ENCODE peak calls at places on chromosomes 5 and 9, in five cellular contexts. One of them, this sample, is unnamed.

GRCh38 chr5:127925916-127926315 is 157.7 kb upstream of the SLC12A2 start:
- DNase-seq in left lung: no peak
- DNase-seq in adrenal gland: no peak
- DNase-seq in cardiac muscle cell: no peak
- DNase-seq in stomach: peak; percentile 56
- DNase-seq in this sample: no peak

GRCh38 chr5:100479079-100479688 is 56.0 kb upstream of the FAM174A start:
- DNase-seq in cardiac muscle cell: peak; percentile 41
- DNase-seq in stomach: no peak
- DNase-seq in left lung: no peak
- DNase-seq in adrenal gland: no peak
- DNase-seq in this sample: peak; percentile 14

GRCh38 chr9:10875752-10876151 is 262.9 kb upstream of the PTPRD start:
- DNase-seq in left lung: no peak
- DNase-seq in cardiac muscle cell: no peak
- DNase-seq in adrenal gland: no peak
- DNase-seq in stomach: no peak
- DNase-seq in this sample: no peak

GRCh38 chr5:167123126-167123525 is 1168.3 kb upstream of the WWC1 start:
- DNase-seq in stomach: no peak
- DNase-seq in left lung: no peak
- DNase-seq in adrenal gland: no peak
- DNase-seq in cardiac muscle cell: no peak
- DNase-seq in this sample: no peak

GRCh38 chr9:31142456-31142855 is 1242.0 kb upstream of the ACO1 start:
- DNase-seq in cardiac muscle cell: no peak
- DNase-seq in adrenal gland: no peak
- DNase-seq in stomach: no peak
- DNase-seq in left lung: no peak
- DNase-seq in this sample: no peak

GRCh38 chr5:136686192-136686872 is 321.0 kb upstream of the TRPC7 start:
- DNase-seq in cardiac muscle cell: peak; percentile 44
- DNase-seq in left lung: no peak
- DNase-seq in adrenal gland: no peak
- DNase-seq in stomach: no peak
- DNase-seq in this sample: no peak

GRCh38 chr5:157290156-157290980 is 24.4 kb downstream of the CYFIP2 start:
- DNase-seq in left lung: no peak
- DNase-seq in stomach: no peak
- DNase-seq in adrenal gland: no peak
- DNase-seq in cardiac muscle cell: no peak
- DNase-seq in this sample: no peak

GRCh38 chr5:77397686-77398300 is 94.3 kb downstream of the WDR41 start:
- DNase-seq in adrenal gland: no peak
- DNase-seq in cardiac muscle cell: no peak
- DNase-seq in left lung: no peak
- DNase-seq in stomach: no peak
- DNase-seq in this sample: no peak

GRCh38 chr9:117796681-117797080 is 92.5 kb downstream of the TLR4 start:
- DNase-seq in cardiac muscle cell: no peak
- DNase-seq in stomach: no peak
- DNase-seq in left lung: no peak
- DNase-seq in adrenal gland: no peak
- DNase-seq in this sample: no peak

GRCh38 chr5:141816598-141817399 is 61.4 kb downstream of the PCDH1 start:
- DNase-seq in adrenal gland: no peak
- DNase-seq in left lung: no peak
- DNase-seq in stomach: no peak
- DNase-seq in cardiac muscle cell: no peak
- DNase-seq in this sample: no peak

GRCh38 chr5:66826263-66826662 is 230.1 kb downstream of the MAST4 start:
- DNase-seq in cardiac muscle cell: peak; percentile 68
- DNase-seq in adrenal gland: no peak
- DNase-seq in stomach: no peak
- DNase-seq in left lung: no peak
- DNase-seq in this sample: no peak

GRCh38 chr9:20611751-20612287 is 10.5 kb downstream of the MLLT3 start:
- DNase-seq in stomach: no peak
- DNase-seq in left lung: no peak
- DNase-seq in cardiac muscle cell: no peak
- DNase-seq in adrenal gland: no peak
- DNase-seq in this sample: peak; percentile 25

GRCh38 chr9:9117866-9118265 is 1318.3 kb upstream of the DMAC1 start:
- DNase-seq in left lung: no peak
- DNase-seq in stomach: no peak
- DNase-seq in adrenal gland: no peak
- DNase-seq in cardiac muscle cell: peak; percentile 67
- DNase-seq in this sample: no peak

GRCh38 chr5:8081179-8081578 is 212.2 kb downstream of the MTRR start:
- DNase-seq in left lung: no peak
- DNase-seq in adrenal gland: no peak
- DNase-seq in cardiac muscle cell: no peak
- DNase-seq in stomach: no peak
- DNase-seq in this sample: no peak

GRCh38 chr5:180815241-180816031 is 12.8 kb upstream of the MGAT1 start:
- DNase-seq in stomach: no peak
- DNase-seq in cardiac muscle cell: no peak
- DNase-seq in adrenal gland: no peak
- DNase-seq in left lung: no peak
- DNase-seq in this sample: no peak

GRCh38 chr5:90621848-90622247 is 63.3 kb downstream of the ADGRV1 start:
- DNase-seq in stomach: no peak
- DNase-seq in left lung: no peak
- DNase-seq in cardiac muscle cell: no peak
- DNase-seq in adrenal gland: no peak
- DNase-seq in this sample: no peak

GRCh38 chr9:128033609-128034008 is 33.5 kb downstream of the NAIF1 start:
- DNase-seq in adrenal gland: no peak
- DNase-seq in left lung: no peak
- DNase-seq in cardiac muscle cell: no peak
- DNase-seq in stomach: no peak
- DNase-seq in this sample: no peak

GRCh38 chr5:126477281-126477680 is 54.1 kb downstream of the GRAMD2B start:
- DNase-seq in left lung: no peak
- DNase-seq in cardiac muscle cell: no peak
- DNase-seq in adrenal gland: no peak
- DNase-seq in stomach: no peak
- DNase-seq in this sample: no peak

GRCh38 chr5:75498208-75498777 is 13.1 kb downstream of the CERT1 start:
- DNase-seq in cardiac muscle cell: no peak
- DNase-seq in stomach: no peak
- DNase-seq in adrenal gland: no peak
- DNase-seq in left lung: no peak
- DNase-seq in this sample: no peak

GRCh38 chr5:81854485-81854884 is 103.6 kb upstream of the SSBP2 start:
- DNase-seq in adrenal gland: no peak
- DNase-seq in cardiac muscle cell: no peak
- DNase-seq in stomach: no peak
- DNase-seq in left lung: no peak
- DNase-seq in this sample: no peak

GRCh38 chr5:170293273-170293672 is 4.3 kb downstream of the LCP2 start:
- DNase-seq in adrenal gland: no peak
- DNase-seq in cardiac muscle cell: no peak
- DNase-seq in left lung: peak; percentile 88
- DNase-seq in stomach: no peak
- DNase-seq in this sample: no peak

GRCh38 chr5:88727705-88728313 is 155.2 kb downstream of the MEF2C start:
- DNase-seq in adrenal gland: no peak
- DNase-seq in stomach: no peak
- DNase-seq in left lung: no peak
- DNase-seq in cardiac muscle cell: peak; percentile 43
- DNase-seq in this sample: peak; percentile 9

GRCh38 chr5:140020601-140021177 is 22.4 kb downstream of the NRG2 start:
- DNase-seq in cardiac muscle cell: no peak
- DNase-seq in left lung: no peak
- DNase-seq in stomach: no peak
- DNase-seq in adrenal gland: no peak
- DNase-seq in this sample: no peak

GRCh38 chr5:160311491-160312138 is 749 bp downstream of the CCNJL start:
- DNase-seq in cardiac muscle cell: peak; percentile 53
- DNase-seq in left lung: peak; percentile 89
- DNase-seq in adrenal gland: peak; percentile 37
- DNase-seq in stomach: no peak
- DNase-seq in this sample: no peak

GRCh38 chr5:124206540-124206939 is 539.9 kb downstream of the ZNF608 start:
- DNase-seq in left lung: no peak
- DNase-seq in stomach: no peak
- DNase-seq in cardiac muscle cell: no peak
- DNase-seq in adrenal gland: no peak
- DNase-seq in this sample: no peak

GRCh38 chr5:50564079-50564478 is 102.4 kb upstream of the PARP8 start:
- DNase-seq in stomach: no peak
- DNase-seq in cardiac muscle cell: no peak
- DNase-seq in left lung: no peak
- DNase-seq in adrenal gland: no peak
- DNase-seq in this sample: no peak

GRCh38 chr5:128216860-128217531 is 133.4 kb downstream of the SLC12A2 start:
- DNase-seq in stomach: no peak
- DNase-seq in adrenal gland: no peak
- DNase-seq in left lung: no peak
- DNase-seq in cardiac muscle cell: no peak
- DNase-seq in this sample: no peak

GRCh38 chr5:127080001-127080478 is 6.7 kb upstream of the C5orf63 start:
- DNase-seq in cardiac muscle cell: peak; percentile 36
- DNase-seq in stomach: no peak
- DNase-seq in left lung: no peak
- DNase-seq in adrenal gland: no peak
- DNase-seq in this sample: no peak

GRCh38 chr5:148202531-148203092 is at the start of gene SPINK6:
- DNase-seq in left lung: no peak
- DNase-seq in stomach: no peak
- DNase-seq in adrenal gland: no peak
- DNase-seq in cardiac muscle cell: no peak
- DNase-seq in this sample: no peak

GRCh38 chr5:155689403-155689802 is 637.6 kb upstream of the SGCD start:
- DNase-seq in adrenal gland: no peak
- DNase-seq in left lung: no peak
- DNase-seq in stomach: no peak
- DNase-seq in cardiac muscle cell: no peak
- DNase-seq in this sample: no peak

GRCh38 chr9:134634190-134634589 is 7.4 kb upstream of the COL5A1 start:
- DNase-seq in stomach: no peak
- DNase-seq in left lung: peak; percentile 63
- DNase-seq in adrenal gland: peak; percentile 9
- DNase-seq in cardiac muscle cell: no peak
- DNase-seq in this sample: no peak

GRCh38 chr5:39619161-39619818 is 194.5 kb upstream of the DAB2 start:
- DNase-seq in stomach: no peak
- DNase-seq in adrenal gland: no peak
- DNase-seq in cardiac muscle cell: no peak
- DNase-seq in left lung: no peak
- DNase-seq in this sample: no peak

DNA sequence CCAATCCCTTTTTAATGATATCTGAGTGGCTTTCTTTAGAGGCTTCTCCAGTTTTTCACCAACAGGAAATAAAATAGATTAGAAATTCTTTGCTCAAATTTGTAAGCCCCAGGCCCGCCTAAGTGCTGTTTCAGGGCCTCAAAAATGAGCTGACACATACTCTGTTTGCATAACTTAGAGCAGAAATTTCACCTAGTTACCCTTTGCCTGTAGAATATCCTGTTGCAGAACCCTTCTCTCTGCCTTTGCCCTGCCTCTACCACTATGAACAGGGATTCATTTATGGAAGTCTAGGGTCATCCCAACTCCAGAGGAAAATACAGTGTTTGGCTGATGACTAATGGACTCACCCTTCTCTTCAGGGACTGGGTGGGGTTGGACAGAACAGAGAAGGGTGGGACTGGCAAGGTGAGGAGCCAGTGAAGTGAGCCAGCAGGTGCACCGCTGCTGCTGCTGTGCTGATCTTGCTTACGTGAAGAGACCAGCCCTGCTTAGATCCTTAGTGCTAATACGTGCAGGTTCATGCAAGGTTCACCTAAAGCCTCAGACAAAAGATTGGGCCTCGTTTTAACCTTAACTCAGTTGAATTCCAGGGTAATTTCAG is 22.8 kb downstream of the OSTF1 start:
- DNase-seq in left lung: no peak
- DNase-seq in cardiac muscle cell: no peak
- DNase-seq in stomach: peak; percentile 39
- DNase-seq in adrenal gland: no peak
- DNase-seq in this sample: no peak
- H3K4me1 ChIP-seq in left lung: peaks cover 85% of the 10 kb centered on the region
- H3K4me1 ChIP-seq in cardiac muscle cell: peaks cover under 1% of the 10 kb centered on the region
- H3K4me1 ChIP-seq in stomach: no peaks in the 10 kb centered on the region
- H3K4me1 ChIP-seq in adrenal gland: peaks cover 6% of the 10 kb centered on the region
- H3K4me1 ChIP-seq in this sample: no peaks in the 10 kb centered on the region

DNA sequence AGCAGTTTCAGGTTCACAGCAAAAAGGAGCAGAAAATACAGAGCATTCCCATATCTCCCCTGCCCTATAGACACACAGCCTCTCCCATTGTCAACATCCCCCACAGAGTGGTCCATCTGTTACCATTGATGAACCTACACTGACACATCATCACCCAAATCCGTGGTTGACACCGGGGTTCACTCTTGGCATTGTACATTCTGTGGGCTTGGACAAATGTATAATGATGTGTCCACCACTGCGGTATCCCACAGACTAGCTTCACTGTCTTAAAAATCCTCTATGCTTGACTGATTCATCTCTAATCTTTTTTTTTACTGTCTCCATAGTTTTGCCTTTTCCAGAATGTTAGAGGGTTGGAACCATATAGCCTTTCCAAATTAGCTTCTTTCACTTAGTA is 120.8 kb upstream of the SPATA31C2 start:
- DNase-seq in cardiac muscle cell: no peak
- DNase-seq in adrenal gland: no peak
- DNase-seq in stomach: no peak
- DNase-seq in left lung: no peak
- DNase-seq in this sample: no peak
- H3K4me3 ChIP-seq in cardiac muscle cell: no peak overlapping the region
- H3K4me3 ChIP-seq in adrenal gland: no peak overlapping the region
- H3K4me3 ChIP-seq in stomach: no peak overlapping the region
- H3K4me3 ChIP-seq in left lung: no peak overlapping the region
- H3K4me3 ChIP-seq in this sample: no peak overlapping the region

GRCh38 chr9:36590246-36590645 is 17.6 kb downstream of the MELK start:
- DNase-seq in left lung: no peak
- DNase-seq in cardiac muscle cell: no peak
- DNase-seq in stomach: no peak
- DNase-seq in adrenal gland: no peak
- DNase-seq in this sample: no peak
- H3K27ac ChIP-seq in left lung: no peak overlapping the region
- H3K27ac ChIP-seq in cardiac muscle cell: no peak overlapping the region
- H3K27ac ChIP-seq in stomach: no peak overlapping the region
- H3K27ac ChIP-seq in adrenal gland: no peak overlapping the region
- H3K27ac ChIP-seq in this sample: no peak overlapping the region

GRCh38 chr9:37921546-37922300 is 17.8 kb upstream of the SLC25A51 start:
- DNase-seq in stomach: no peak
- DNase-seq in left lung: peak; percentile 54
- DNase-seq in cardiac muscle cell: no peak
- DNase-seq in adrenal gland: no peak
- DNase-seq in this sample: no peak

GRCh38 chr9:37919166-37919955 is 15.4 kb upstream of the SLC25A51 start:
- DNase-seq in cardiac muscle cell: no peak
- DNase-seq in adrenal gland: no peak
- DNase-seq in left lung: peak; percentile 47
- DNase-seq in stomach: no peak
- DNase-seq in this sample: no peak

GRCh38 chr9:37921168-37921510 is 17.2 kb upstream of the SLC25A51 start:
- DNase-seq in stomach: no peak
- DNase-seq in adrenal gland: no peak
- DNase-seq in left lung: no peak
- DNase-seq in cardiac muscle cell: no peak
- DNase-seq in this sample: no peak

GRCh38 chr9:37919956-37920335 is 16.0 kb upstream of the SLC25A51 start:
- DNase-seq in adrenal gland: no peak
- DNase-seq in stomach: no peak
- DNase-seq in left lung: peak; percentile 48
- DNase-seq in cardiac muscle cell: no peak
- DNase-seq in this sample: no peak

GRCh38 chr9:37920471-37921167 is 16.7 kb upstream of the SLC25A51 start:
- DNase-seq in stomach: no peak
- DNase-seq in cardiac muscle cell: peak; percentile 32
- DNase-seq in adrenal gland: no peak
- DNase-seq in left lung: peak; percentile 41
- DNase-seq in this sample: no peak
- H3K4me1 ChIP-seq in stomach: peaks cover 7% of the 10 kb centered on the region
- H3K4me1 ChIP-seq in cardiac muscle cell: peaks cover 17% of the 10 kb centered on the region
- H3K4me1 ChIP-seq in adrenal gland: no peaks in the 10 kb centered on the region
- H3K4me1 ChIP-seq in left lung: peaks cover 19% of the 10 kb centered on the region
- H3K4me1 ChIP-seq in this sample: no peaks in the 10 kb centered on the region